ENCODE peak calls at places on chromosomes 13 and 19, in six cellular contexts. M is H9, Z is IMR-90, B is neuronal stem cell, C is H1, L is trophoblast cell. D is an unnamed sample.

GRCh38 chr19:18898533-18899408 is 2.8 kb upstream of the CERS1 start:
- DNase-seq in M (peak), Z (no peak), B (no peak), C (no peak), L (no peak), D (no peak)

GRCh38 chr13:45628094-45628493 is 12.6 kb upstream of the ERICH6B start:
- DNase-seq in M (no peak), Z (no peak), B (no peak), C (no peak), L (no peak), D (no peak)

GRCh38 chr13:104286566-104287290 is 1220.5 kb upstream of the SLC10A2 start:
- DNase-seq in M (peak), Z (no peak), B (peak), C (no peak), L (no peak), D (no peak)

GRCh38 chr13:47179321-47179720 is 282.5 kb upstream of the HTR2A start:
- DNase-seq in M (no peak), Z (no peak), B (no peak), C (no peak), L (no peak), D (no peak)

GRCh38 chr13:112059457-112060317 is 7.3 kb upstream of the SOX1 start:
- DNase-seq in M (no peak), Z (no peak), B (no peak), C (no peak), L (no peak), D (no peak)

GRCh38 chr19:36686365-36687213 is 823 bp upstream of the ZNF567 start:
- DNase-seq in M (no peak), Z (peak), B (no peak), C (no peak), L (no peak), D (peak)

GRCh38 chr13:110685305-110685704 is 20.6 kb downstream of the CARS2 start:
- DNase-seq in M (no peak), Z (peak), B (no peak), C (no peak), L (peak), D (peak)

GRCh38 chr13:47455581-47455980 is 545.5 kb downstream of the SUCLA2 start:
- DNase-seq in M (no peak), Z (no peak), B (no peak), C (no peak), L (no peak), D (no peak)

GRCh38 chr13:31545616-31546015 is 193.7 kb upstream of the RXFP2 start:
- DNase-seq in M (no peak), Z (no peak), B (no peak), C (no peak), L (no peak), D (no peak)

GRCh38 chr13:80235559-80236296 is 105.2 kb downstream of the SPRY2 start:
- DNase-seq in M (no peak), Z (no peak), B (no peak), C (no peak), L (peak), D (peak)

GRCh38 chr13:65656740-65657329 is 1573.3 kb downstream of the PCDH9 start:
- DNase-seq in M (no peak), Z (peak), B (no peak), C (no peak), L (no peak), D (peak)

GRCh38 chr19:2289714-2290435 is 7.9 kb upstream of the PEAK3 start:
- DNase-seq in M (no peak), Z (no peak), B (no peak), C (no peak), L (no peak), D (no peak)

GRCh38 chr19:38658462-38659306 is 11.2 kb downstream of the ACTN4 start:
- DNase-seq in M (no peak), Z (peak), B (no peak), C (no peak), L (peak), D (peak)

GRCh38 chr13:36998624-36999041 is 507 bp downstream of the ALG5 start:
- DNase-seq in M (peak), Z (no peak), B (no peak), C (no peak), L (no peak), D (peak)

GRCh38 chr19:51520710-51521109 is 10.8 kb downstream of the SIGLEC6 start:
- DNase-seq in M (no peak), Z (no peak), B (no peak), C (no peak), L (no peak), D (no peak)

GRCh38 chr19:6465006-6465405 is 935 bp downstream of the CRB3 start:
- DNase-seq in M (no peak), Z (no peak), B (no peak), C (no peak), L (no peak), D (no peak)

GRCh38 chr13:94608586-94608985 is 6.9 kb downstream of the GPR180 start:
- DNase-seq in M (no peak), Z (no peak), B (no peak), C (no peak), L (no peak), D (no peak)

GRCh38 chr13:44219808-44220544 is 153.6 kb upstream of the SERP2 start:
- DNase-seq in M (no peak), Z (peak), B (no peak), C (no peak), L (no peak), D (peak)

GRCh38 chr13:66778461-66778860 is 451.7 kb downstream of the PCDH9 start:
- DNase-seq in M (no peak), Z (no peak), B (no peak), C (no peak), L (no peak), D (peak)

GRCh38 chr19:16303755-16304154 is 20.9 kb upstream of the KLF2 start:
- DNase-seq in M (no peak), Z (no peak), B (no peak), C (no peak), L (no peak), D (no peak)

GRCh38 chr13:33252103-33252502 is 33.5 kb downstream of the STARD13 start:
- DNase-seq in M (no peak), Z (no peak), B (no peak), C (no peak), L (no peak), D (no peak)

GRCh38 chr13:106496072-106496997 is 39.1 kb downstream of the EFNB2 start:
- DNase-seq in M (no peak), Z (no peak), B (no peak), C (no peak), L (no peak), D (no peak)

GRCh38 chr19:37217855-37218591 is at the start of gene ZNF383:
- DNase-seq in M (peak), Z (peak), B (peak), C (peak), L (peak), D (peak)

GRCh38 chr19:6259312-6259861 is 20.4 kb downstream of the MLLT1 start:
- DNase-seq in M (no peak), Z (peak), B (no peak), C (no peak), L (no peak), D (no peak)

GRCh38 chr13:75691183-75691582 is 55.1 kb downstream of the LMO7 start:
- DNase-seq in M (no peak), Z (peak), B (no peak), C (no peak), L (no peak), D (peak)

GRCh38 chr13:48001127-48001881 is at the start of gene SUCLA2:
- DNase-seq in M (peak), Z (peak), B (peak), C (peak), L (peak), D (peak)

GRCh38 chr13:72788831-72789230 is 6.9 kb downstream of the PIBF1 start:
- DNase-seq in M (no peak), Z (no peak), B (no peak), C (no peak), L (no peak), D (no peak)

GRCh38 chr19:29909545-29909944 is 32.5 kb upstream of the URI1 start:
- DNase-seq in M (no peak), Z (no peak), B (no peak), C (no peak), L (no peak), D (no peak)

GRCh38 chr19:40280608-40281221 is 4.4 kb downstream of the AKT2 start:
- DNase-seq in M (peak), Z (no peak), B (no peak), C (no peak), L (no peak), D (no peak)

GRCh38 chr13:96809366-96810096 is 184.7 kb downstream of the OXGR1 start:
- DNase-seq in M (no peak), Z (no peak), B (no peak), C (no peak), L (no peak), D (no peak)

GRCh38 chr13:96806750-96807149 is 187.5 kb downstream of the OXGR1 start:
- DNase-seq in M (no peak), Z (no peak), B (no peak), C (no peak), L (no peak), D (no peak)

GRCh38 chr13:96816261-96816660 is 178.0 kb downstream of the OXGR1 start:
- DNase-seq in M (no peak), Z (no peak), B (no peak), C (no peak), L (no peak), D (no peak)

GRCh38 chr13:96810104-96810503 is 184.2 kb downstream of the OXGR1 start:
- DNase-seq in M (no peak), Z (no peak), B (no peak), C (no peak), L (no peak), D (no peak)

DNA sequence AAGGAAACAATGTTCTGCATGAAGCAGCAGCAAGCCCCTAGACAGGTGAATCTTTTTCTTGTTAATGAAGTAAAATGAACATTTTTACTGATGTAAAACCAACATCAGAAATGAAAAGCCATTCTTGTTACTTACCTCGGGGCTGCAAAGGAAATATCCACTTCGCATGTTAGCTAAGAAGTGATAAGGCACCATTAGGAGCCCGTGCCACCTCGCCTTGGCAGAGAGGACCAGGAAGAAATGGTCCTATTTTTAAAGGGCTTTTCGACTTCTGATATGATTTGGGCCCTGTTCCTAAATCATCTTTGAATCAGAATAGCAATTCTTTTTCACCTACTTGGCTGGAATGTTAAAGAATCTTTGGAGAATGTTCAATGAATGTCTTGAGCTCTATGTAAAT is 183.2 kb downstream of the OXGR1 start:
- DNase-seq in M (no peak), Z (no peak), B (no peak), C (no peak), L (no peak), D (no peak)
- H4K91ac ChIP-seq in M (no peak), Z (no peak), B (no peak), C (no peak), L (no peak), D (no peak)

GRCh38 chr13:29801737-29802305 is 48.6 kb downstream of the UBL3 start:
- DNase-seq in M (no peak), Z (peak), B (no peak), C (no peak), L (no peak), D (no peak)
- H2BK5ac ChIP-seq in M (no peak), Z (no peak), B (no peak), C (peak), L (no peak), D (no peak)

GRCh38 chr19:23481043-23481442 is 85.8 kb upstream of the ZNF91 start:
- DNase-seq in M (no peak), Z (no peak), B (no peak), C (no peak), L (no peak), D (no peak)

GRCh38 chr19:23482829-23483228 is 87.6 kb upstream of the ZNF91 start:
- DNase-seq in M (no peak), Z (no peak), B (no peak), C (no peak), L (no peak), D (no peak)
- H4K91ac ChIP-seq in M (no peak), Z (no peak), B (no peak), C (no peak), L (no peak), D (no peak)

GRCh38 chr19:45874620-45874966 is 10.5 kb downstream of the FOXA3 start:
- DNase-seq in M (no peak), Z (no peak), B (no peak), C (no peak), L (no peak), D (no peak)

GRCh38 chr19:45876161-45876410 is 9.9 kb downstream of the IRF2BP1 start:
- DNase-seq in M (no peak), Z (no peak), B (no peak), C (no peak), L (no peak), D (no peak)

GRCh38 chr19:45878043-45878794 is 7.7 kb downstream of the IRF2BP1 start:
- DNase-seq in M (no peak), Z (no peak), B (no peak), C (no peak), L (no peak), D (no peak)

GRCh38 chr19:45879055-45879454 is 6.9 kb downstream of the IRF2BP1 start:
- DNase-seq in M (no peak), Z (no peak), B (no peak), C (no peak), L (no peak), D (no peak)

DNA sequence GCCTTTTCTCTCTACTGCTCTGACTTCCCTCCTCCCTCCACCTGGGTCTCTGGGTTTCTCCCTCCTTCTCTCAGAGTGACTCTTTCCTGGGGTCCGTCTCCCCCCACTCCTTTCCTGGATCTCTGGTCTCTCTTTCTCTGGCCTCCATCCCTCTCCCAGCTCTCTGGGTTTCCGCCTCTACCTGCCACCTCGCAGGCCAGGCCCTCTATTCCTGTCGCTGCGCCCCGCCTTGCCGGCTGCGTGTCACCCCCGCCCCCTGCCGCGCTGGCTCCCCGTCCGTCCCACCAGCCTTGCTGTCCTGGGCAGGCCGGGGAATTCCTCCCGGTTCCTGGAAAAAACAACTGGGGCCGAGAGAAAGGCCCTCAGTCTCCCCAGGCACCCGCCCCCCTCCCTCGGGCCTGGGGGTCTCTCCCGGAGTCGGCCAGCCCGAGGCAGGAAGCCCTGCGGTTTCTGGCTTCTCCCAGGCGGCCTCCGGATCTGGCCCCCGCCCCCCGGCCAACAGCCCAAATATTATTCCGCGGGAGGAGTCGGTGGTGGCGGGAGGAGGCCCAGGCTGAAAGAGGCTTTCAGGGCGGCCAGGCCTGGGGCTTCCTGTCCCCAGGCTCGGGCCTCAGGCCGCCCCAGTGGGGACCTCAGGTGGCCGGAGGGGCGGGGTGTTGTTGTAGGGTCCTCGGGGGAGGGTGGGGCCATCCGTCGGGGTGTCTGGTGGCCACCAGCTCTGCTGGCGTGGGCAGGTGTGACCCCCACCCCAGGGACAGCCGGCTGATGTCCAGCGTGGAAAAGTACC is 9.3 kb downstream of the IRF2BP1 start:
- DNase-seq in M (peak), Z (peak), B (no peak), C (no peak), L (no peak), D (peak)
- H2BK5ac ChIP-seq in M (no peak), Z (no peak), B (no peak), C (peak), L (peak), D (peak)

DNA sequence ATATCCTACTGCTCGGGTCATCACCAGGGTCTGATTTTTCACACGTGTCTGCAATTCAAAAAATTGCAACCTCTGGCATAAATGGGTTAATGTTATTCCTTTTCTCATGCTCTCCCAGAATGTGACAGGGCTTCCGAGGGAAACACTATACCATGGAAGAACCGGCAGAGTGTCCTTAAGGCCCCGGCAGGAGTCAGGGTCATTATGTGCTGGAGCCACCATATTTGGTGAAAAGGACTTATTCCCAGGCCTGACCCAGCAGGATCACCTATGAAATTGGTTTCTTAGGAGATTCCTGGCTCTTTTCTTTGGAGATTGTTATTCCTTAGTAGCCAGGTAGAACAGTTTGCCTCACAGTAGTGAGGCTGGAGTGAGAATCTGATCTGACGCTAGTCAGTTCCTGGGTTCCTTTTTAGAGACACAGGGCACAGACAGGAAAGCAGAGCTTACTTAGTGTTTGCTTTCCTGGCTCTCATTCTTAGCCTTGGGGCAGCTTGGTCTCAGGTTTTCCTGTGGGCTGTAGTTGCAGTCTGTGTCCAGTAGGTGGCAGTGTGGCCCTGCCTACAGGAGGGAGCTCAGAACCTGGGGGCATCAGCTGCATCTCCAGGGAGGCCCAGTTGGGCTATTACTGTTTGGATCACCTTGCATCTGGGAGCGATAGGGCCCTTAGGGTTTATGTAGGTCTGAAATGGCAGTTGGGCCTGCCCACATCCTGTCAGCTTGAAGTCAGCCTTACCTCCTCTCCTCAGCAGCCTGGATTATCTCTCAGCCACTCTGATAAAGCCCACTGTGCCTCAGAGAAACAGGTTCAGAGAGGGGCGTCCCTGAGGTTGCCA is 12.4 kb downstream of the SNRNP70 start:
- DNase-seq in M (peak), Z (peak), B (peak), C (peak), L (peak), D (peak)
- H4K91ac ChIP-seq in M (no peak), Z (no peak), B (no peak), C (no peak), L (no peak), D (no peak)

GRCh38 chr19:48739400-48739825 is 997 bp downstream of the RASIP1 start:
- DNase-seq in M (no peak), Z (no peak), B (no peak), C (no peak), L (no peak), D (no peak)
- H2BK5ac ChIP-seq in M (no peak), Z (no peak), B (no peak), C (no peak), L (no peak), D (peak)

DNA sequence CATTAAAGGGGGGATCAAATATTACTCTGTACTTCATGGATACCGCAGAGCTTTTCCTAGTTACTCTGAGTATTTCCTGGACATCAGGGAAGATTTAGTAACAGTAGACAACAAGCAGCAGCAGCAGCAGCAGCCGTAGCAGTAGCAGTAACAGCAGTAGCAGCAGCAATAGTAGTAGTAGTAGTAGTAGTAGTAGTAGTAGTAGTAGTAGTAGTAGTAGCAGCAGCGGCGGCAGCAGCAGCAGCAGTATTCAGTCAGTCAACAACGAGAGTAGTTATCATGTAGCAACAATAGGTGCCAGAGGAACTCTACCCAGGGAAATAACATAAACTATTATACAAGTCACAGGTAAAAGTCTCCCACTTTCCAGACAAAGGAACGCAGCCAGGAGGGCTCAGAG is 1.1 kb upstream of the DOCK9 start:
- DNase-seq in M (no peak), Z (no peak), B (no peak), C (no peak), L (no peak), D (no peak)
- H4K91ac ChIP-seq in M (no peak), Z (no peak), B (no peak), C (no peak), L (no peak), D (no peak)